ENCODE peak calls at places on chromosomes 7 and 10, in ten cellular contexts. Z is islet precursor cell; X is EL; I is AG10803; S is cardiac fibroblast; P is SW480; W is HTR-8/SVneo; J is activated T-helper 1 cell treated with anti-CD3 and anti-CD28 coated beads, Interleukin-12 subunit alpha, Interleukin-12 subunit beta, Interleukin-2, Interleukin-4 antibody, amounts not matched to agents 30 ng/mL and 10 ng/mL and 1 ng/mL, durations not matched to agents 14 hours and 24 hours and 36 hours; U is activated CD4-positive, alpha-beta T cell treated with anti-CD3 and anti-CD28 coated beads, Interleukin-2, amount 10 ng/mL, durations not matched to agents 7 days and 5 days; D is sigmoid colon. N is an unnamed sample.

GRCh38 chr10:24448351-24449009 is 239.5 kb downstream of the KIAA1217 start:
- DNase-seq in Z (no peak), P (no peak), D (no peak), U (no peak), J (no peak), I (peak; percentile 57), W (no peak), S (no peak), X (peak; percentile 53), N (no peak)

GRCh38 chr7:115747174-115747573 is 283.4 kb downstream of the TFEC start:
- DNase-seq in U (no peak), I (no peak), W (no peak), S (peak; percentile 3), D (no peak), P (no peak), J (no peak), X (no peak), Z (no peak), N (no peak)

GRCh38 chr10:86340176-86340990 is 26.2 kb downstream of the GRID1 start:
- DNase-seq in P (no peak), I (no peak), Z (no peak), X (no peak), S (no peak), J (no peak), U (no peak), D (peak; percentile 40), W (no peak), N (peak; percentile 18)

GRCh38 chr10:88565072-88565471 is 18.0 kb downstream of the RNLS start:
- DNase-seq in U (no peak), X (peak; percentile 41), I (peak; percentile 42), S (peak; percentile 76), J (no peak), W (peak; percentile 24), P (peak; percentile 30), Z (no peak), D (no peak), N (no peak)

GRCh38 chr7:150502519-150502918 is 12.2 kb upstream of the GIMAP7 start:
- DNase-seq in X (no peak), Z (no peak), W (no peak), P (no peak), J (no peak), I (no peak), U (peak; percentile 73), D (no peak), S (no peak), N (no peak)

GRCh38 chr10:739403-739802 is 49.9 kb upstream of the DIP2C start:
- DNase-seq in X (no peak), J (no peak), P (no peak), D (no peak), S (no peak), I (no peak), U (no peak), Z (no peak), W (no peak), N (no peak)

GRCh38 chr10:78996449-78997129 is 72.2 kb upstream of the ZMIZ1 start:
- DNase-seq in X (no peak), J (no peak), S (no peak), I (no peak), U (no peak), Z (no peak), D (no peak), P (no peak), W (no peak), N (no peak)

GRCh38 chr7:26515462-26515861 is 223.8 kb downstream of the SNX10 start:
- DNase-seq in U (no peak), Z (no peak), I (no peak), J (no peak), W (no peak), S (no peak), X (no peak), D (no peak), P (peak; percentile 55), N (no peak)

GRCh38 chr7:32502656-32503189 is 7.4 kb downstream of the AVL9 start:
- DNase-seq in P (no peak), U (no peak), X (no peak), I (no peak), S (no peak), W (no peak), J (no peak), D (no peak), Z (no peak), N (no peak)

GRCh38 chr7:3043544-3044395 is at the start of gene CARD11:
- DNase-seq in J (peak; percentile 36), X (no peak), I (no peak), P (no peak), D (no peak), Z (peak; percentile 74), W (peak; percentile 51), S (no peak), U (peak; percentile 74), N (no peak)

GRCh38 chr10:34618611-34619010 is 196.5 kb downstream of the PARD3 start:
- DNase-seq in W (no peak), J (no peak), Z (no peak), U (no peak), S (no peak), I (no peak), D (no peak), P (no peak), X (no peak), N (no peak)

GRCh38 chr7:151863386-151864079 is 13.4 kb downstream of the PRKAG2 start:
- DNase-seq in S (no peak), X (no peak), U (no peak), Z (peak; percentile 71), I (no peak), D (no peak), W (no peak), J (no peak), P (peak; percentile 41), N (peak; percentile 56)

GRCh38 chr7:149719050-149719899 is 54.1 kb downstream of the ZNF467 start:
- DNase-seq in D (peak; percentile 57), J (no peak), Z (peak; percentile 89), I (peak; percentile 45), P (no peak), X (peak; percentile 80), S (peak; percentile 60), U (no peak), W (no peak), N (peak; percentile 66)

GRCh38 chr7:24227603-24228359 is 56.2 kb upstream of the NPY start:
- DNase-seq in P (no peak), I (no peak), J (no peak), U (peak; percentile 11), W (no peak), X (no peak), Z (peak; percentile 63), S (no peak), D (no peak), N (peak; percentile 37)

GRCh38 chr10:122301055-122301810 is 30.1 kb downstream of the BTBD16 start:
- DNase-seq in X (peak; percentile 18), J (no peak), D (no peak), U (no peak), Z (peak; percentile 49), S (peak; percentile 57), P (peak; percentile 84), I (peak; percentile 80), W (no peak), N (no peak)